ENCODE peak calls at places on chromosome 13, in five cellular contexts. Q is colonic mucosa, P is stomach, N is brain microvascular endothelial cell, V is H9. U is an unnamed sample.

GRCh38 chr13:44423824-44424223 is 50.2 kb downstream of the SERP2 start:
- DNase-seq in N (no peak), Q (no peak), P (no peak), V (no peak), U (no peak)

GRCh38 chr13:44396295-44396962 is 22.8 kb downstream of the SERP2 start:
- DNase-seq in Q (no peak), P (no peak), V (no peak), N (no peak), U (no peak)

GRCh38 chr13:114059946-114060860 is 72.2 kb downstream of the RASA3 start:
- DNase-seq in V (no peak), Q (no peak), N (no peak), P (no peak), U (no peak)

GRCh38 chr13:19763618-19764017 is 19.1 kb downstream of the PSPC1 start:
- DNase-seq in V (no peak), N (no peak), Q (no peak), P (no peak), U (no peak)

GRCh38 chr13:63629591-63629990 is 2213.9 kb upstream of the PCDH20 start:
- DNase-seq in N (no peak), Q (no peak), P (no peak), V (no peak), U (no peak)

GRCh38 chr13:18991054-18991453 is 190.6 kb downstream of the TUBA3C start:
- DNase-seq in Q (no peak), V (no peak), N (no peak), P (no peak), U (no peak)

GRCh38 chr13:109795021-109795420 is 8.6 kb upstream of the IRS2 start:
- DNase-seq in V (no peak), P (no peak), N (no peak), Q (no peak), U (no peak)

GRCh38 chr13:113083402-113084061 is 22.1 kb upstream of the F7 start:
- DNase-seq in Q (no peak), N (no peak), P (no peak), V (no peak), U (peak)

GRCh38 chr13:50805805-50806204 is 37.7 kb downstream of the DLEU7 start:
- DNase-seq in V (no peak), Q (no peak), N (no peak), P (no peak), U (no peak)

GRCh38 chr13:110306960-110307696 is at the start of the genes COL4A1 and COL4A2:
- DNase-seq in N (peak), P (no peak), V (peak), Q (peak), U (peak)

GRCh38 chr13:110233181-110233641 is 73.7 kb downstream of the COL4A1 start:
- DNase-seq in Q (no peak), P (no peak), V (no peak), N (peak), U (peak)

GRCh38 chr13:62119739-62120700 is 704.4 kb upstream of the PCDH20 start:
- DNase-seq in P (no peak), N (no peak), Q (no peak), V (no peak), U (peak)

GRCh38 chr13:51801631-51802099 is 2.3 kb downstream of the DHRS12 start:
- DNase-seq in N (no peak), Q (peak), V (no peak), P (peak), U (no peak)

GRCh38 chr13:42696191-42696590 is 85.2 kb upstream of the FAM216B start:
- DNase-seq in N (peak), Q (no peak), V (no peak), P (no peak), U (peak)

GRCh38 chr13:101449971-101450748 is 2.3 kb upstream of the ITGBL1 start:
- DNase-seq in P (no peak), V (no peak), N (peak), Q (no peak), U (peak)

GRCh38 chr13:108158746-108159145 is 56.6 kb downstream of the LIG4 start:
- DNase-seq in V (no peak), P (no peak), Q (no peak), N (no peak), U (no peak)

GRCh38 chr13:41411536-41411935 is 45.8 kb upstream of the RGCC start:
- DNase-seq in P (no peak), N (peak), Q (no peak), V (peak), U (peak)

GRCh38 chr13:95676100-95676774 is 702 bp upstream of the DNAJC3 start:
- DNase-seq in Q (peak), N (no peak), P (peak), V (peak), U (peak)

GRCh38 chr13:45206340-45206739 is 5.5 kb upstream of the KCTD4 start:
- DNase-seq in V (no peak), P (no peak), N (peak), Q (no peak), U (peak)

GRCh38 chr13:94712812-94713555 is 639 bp upstream of the SOX21 start:
- DNase-seq in P (peak), V (peak), Q (no peak), N (no peak), U (peak)

GRCh38 chr13:102869948-102870676 is 24.3 kb downstream of the ERCC5 start:
- DNase-seq in V (no peak), N (no peak), P (no peak), Q (no peak), U (peak)

GRCh38 chr13:52353116-52353718 is 52.8 kb downstream of the THSD1 start:
- DNase-seq in V (no peak), N (peak), P (no peak), Q (no peak), U (no peak)

GRCh38 chr13:49292742-49293498 is 45.2 kb downstream of the CDADC1 start:
- DNase-seq in V (no peak), N (peak), P (peak), Q (no peak), U (no peak)

GRCh38 chr13:45511310-45512147 is 46.8 kb downstream of the COG3 start:
- DNase-seq in V (no peak), P (no peak), Q (peak), N (peak), U (peak)

GRCh38 chr13:112469071-112469745 is 93.1 kb downstream of the SPACA7 start:
- DNase-seq in N (no peak), P (no peak), Q (no peak), V (no peak), U (no peak)

GRCh38 chr13:35994131-35994966 is 136.8 kb downstream of the DCLK1 start:
- DNase-seq in Q (no peak), P (no peak), V (no peak), N (peak), U (peak)

DNA sequence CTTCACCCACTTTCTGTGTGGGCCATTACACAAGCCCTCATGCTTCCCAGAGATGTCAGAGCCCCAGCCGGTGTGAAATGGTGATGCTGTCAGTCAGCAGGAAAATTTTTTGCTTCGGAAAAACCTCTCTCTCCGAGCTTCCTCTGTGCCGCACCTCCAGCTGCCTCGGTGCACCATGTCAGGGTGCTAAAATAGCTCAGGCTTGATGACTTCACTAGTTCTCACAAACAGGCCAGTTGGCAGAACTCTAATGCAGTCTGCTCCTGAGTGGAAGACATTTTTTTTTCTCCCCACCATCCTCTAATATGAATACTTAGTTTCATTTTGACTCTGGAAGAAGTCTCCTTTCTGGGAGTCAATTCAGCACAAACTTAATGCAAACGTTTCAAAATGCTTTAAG is 71.3 kb downstream of the KLF12 start:
- DNase-seq in N (peak), V (no peak), P (no peak), Q (peak), U (no peak)
- H3K27ac ChIP-seq in N (peak), V (no peak), P (peak), Q (peak), U (no peak)

DNA sequence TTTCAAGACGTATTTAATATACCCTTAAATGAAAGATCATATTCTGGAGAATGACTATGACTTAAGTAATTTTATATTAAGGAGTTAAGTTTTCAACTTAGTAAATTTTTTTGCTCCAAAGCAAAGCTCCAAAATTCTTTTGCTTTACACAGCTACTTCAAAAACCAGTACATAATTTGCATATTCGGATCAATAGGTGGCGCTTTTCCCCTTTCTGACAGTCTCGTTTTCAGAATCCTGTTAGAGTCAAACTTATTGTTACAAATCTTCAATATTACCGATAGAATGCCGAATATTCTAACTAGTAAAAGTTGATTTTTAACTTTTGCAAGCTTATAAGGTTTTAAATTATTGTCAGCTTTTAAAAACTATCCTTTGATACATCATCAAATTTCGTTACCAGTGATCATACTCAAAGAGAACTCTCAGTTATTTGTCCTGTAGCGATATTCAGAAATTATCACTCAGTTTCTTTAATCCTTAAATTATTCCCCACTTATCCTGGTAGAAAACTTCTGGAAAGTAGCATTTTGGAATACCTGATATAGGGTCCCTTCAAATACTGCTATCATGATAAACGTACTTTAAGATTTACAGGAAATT is 852.7 kb upstream of the KLHL1 start:
- DNase-seq in V (no peak), N (peak), Q (no peak), P (no peak), U (no peak)
- TF ChIP-seq CTCF in V (peak), N (peak), Q (peak), P (no peak), U (peak)

GRCh38 chr13:99087130-99087953 is 109.5 kb upstream of the DOCK9 start:
- DNase-seq in N (peak), P (peak), Q (peak), V (peak), U (peak)
- H3K27ac ChIP-seq in N (peak), P (peak), Q (peak), V (no peak), U (peak)

DNA sequence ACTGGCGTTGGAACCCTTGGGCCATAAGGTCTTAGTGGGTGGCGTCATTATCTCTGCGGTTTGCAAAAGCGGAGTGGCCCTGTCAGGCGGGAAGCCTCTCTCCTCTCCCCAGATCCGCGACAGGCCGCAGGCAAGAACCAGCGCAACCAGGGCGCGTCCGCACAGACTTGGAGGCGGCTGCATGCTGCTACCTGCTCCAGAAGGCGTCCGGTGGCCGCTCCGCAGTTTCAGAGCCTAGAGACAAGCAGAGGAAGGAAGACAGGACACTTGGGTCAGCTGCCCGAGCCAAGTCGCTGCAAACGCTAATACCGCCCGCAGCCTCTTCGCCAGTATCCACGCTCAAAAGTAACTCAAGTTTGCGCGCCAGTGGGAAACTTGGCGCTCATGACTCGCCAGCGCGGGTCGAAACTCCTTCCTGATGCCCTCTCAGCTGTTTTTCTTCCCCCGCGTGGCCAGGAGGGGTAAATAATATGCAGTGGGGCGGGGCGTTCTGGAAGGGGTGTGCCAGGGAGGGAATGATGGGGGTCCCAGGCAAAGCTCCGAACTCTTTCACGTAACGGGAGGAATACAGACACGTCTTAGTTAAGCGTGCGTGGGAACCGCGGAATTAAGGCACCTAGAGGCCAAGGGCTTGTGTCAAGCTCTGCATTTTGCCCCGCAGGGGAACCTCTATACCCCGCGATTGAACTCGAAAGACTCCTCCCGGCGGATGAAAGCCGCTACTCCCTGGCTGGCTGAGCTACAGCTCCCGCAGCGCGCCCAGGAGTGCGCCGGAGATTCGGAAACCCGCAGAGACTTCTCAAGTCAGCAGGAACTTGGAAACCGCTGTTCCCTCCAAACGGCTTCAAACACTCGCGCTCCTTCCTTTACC is at the start of gene EDNRB:
- DNase-seq in N (peak), V (peak), P (peak), Q (peak), U (peak)
- TF ChIP-seq CTCF in N (peak), V (no peak), P (no peak), Q (no peak), U (no peak)

GRCh38 chr13:65656740-65657329 is 1573.3 kb downstream of the PCDH9 start:
- DNase-seq in Q (no peak), P (no peak), N (no peak), V (no peak), U (peak)

GRCh38 chr13:65653548-65654078 is 1576.5 kb downstream of the PCDH9 start:
- DNase-seq in P (no peak), Q (no peak), N (no peak), V (no peak), U (no peak)
- H3K27ac ChIP-seq in P (no peak), Q (no peak), N (no peak), V (no peak), U (no peak)

U was measured in RWPE1.